ENCODE peak calls at places on chromosomes 4 and X, in five cellular contexts. One of them, this sample, is unnamed.

GRCh38 chr4:110411599-110412011 is 64.3 kb upstream of the ENPEP start:
- DNase-seq in fibroblast of lung: no peak
- DNase-seq in heart left ventricle: no peak
- DNase-seq in Peyer's patch: no peak
- DNase-seq in uterus: no peak
- DNase-seq in this sample: no peak

GRCh38 chr4:6612961-6613675 is 27.4 kb upstream of the MRFAP1 start:
- DNase-seq in fibroblast of lung: no peak
- DNase-seq in heart left ventricle: no peak
- DNase-seq in Peyer's patch: no peak
- DNase-seq in uterus: no peak
- DNase-seq in this sample: no peak

GRCh38 chr4:94127707-94128328 is 79.8 kb upstream of the SMARCAD1 start:
- DNase-seq in fibroblast of lung: peak; percentile 49
- DNase-seq in heart left ventricle: no peak
- DNase-seq in Peyer's patch: no peak
- DNase-seq in uterus: no peak
- DNase-seq in this sample: no peak

GRCh38 chr4:47010347-47011188 is 17.2 kb upstream of the GABRA4 start:
- DNase-seq in fibroblast of lung: no peak
- DNase-seq in heart left ventricle: no peak
- DNase-seq in Peyer's patch: no peak
- DNase-seq in uterus: no peak
- DNase-seq in this sample: no peak

GRCh38 chr4:123110685-123111084 is 188.3 kb upstream of the NUDT6 start:
- DNase-seq in fibroblast of lung: no peak
- DNase-seq in heart left ventricle: no peak
- DNase-seq in Peyer's patch: no peak
- DNase-seq in uterus: no peak
- DNase-seq in this sample: no peak

GRCh38 chr4:112550728-112551127 is 34.7 kb upstream of the NEUROG2 start:
- DNase-seq in fibroblast of lung: peak; percentile 11
- DNase-seq in heart left ventricle: no peak
- DNase-seq in Peyer's patch: no peak
- DNase-seq in uterus: no peak
- DNase-seq in this sample: no peak

GRCh38 chrX:110569506-110569905 is 210.9 kb downstream of the RTL9 start:
- DNase-seq in fibroblast of lung: no peak
- DNase-seq in heart left ventricle: no peak
- DNase-seq in Peyer's patch: no peak
- DNase-seq in uterus: no peak
- DNase-seq in this sample: no peak

GRCh38 chr4:24887881-24888430 is 24.9 kb downstream of the CCDC149 start:
- DNase-seq in fibroblast of lung: no peak
- DNase-seq in heart left ventricle: no peak
- DNase-seq in Peyer's patch: no peak
- DNase-seq in uterus: no peak
- DNase-seq in this sample: no peak

GRCh38 chrX:330726-331144 is 12.1 kb upstream of the GTPBP6 start:
- DNase-seq in fibroblast of lung: no peak
- DNase-seq in heart left ventricle: no peak
- DNase-seq in Peyer's patch: no peak
- DNase-seq in uterus: no peak
- DNase-seq in this sample: no peak

GRCh38 chr4:138659640-138660325 is 355.8 kb upstream of the NOCT start:
- DNase-seq in fibroblast of lung: no peak
- DNase-seq in heart left ventricle: no peak
- DNase-seq in Peyer's patch: no peak
- DNase-seq in uterus: no peak
- DNase-seq in this sample: no peak

GRCh38 chr4:102169345-102169744 is 175.9 kb downstream of the SLC39A8 start:
- DNase-seq in fibroblast of lung: no peak
- DNase-seq in heart left ventricle: no peak
- DNase-seq in Peyer's patch: no peak
- DNase-seq in uterus: no peak
- DNase-seq in this sample: no peak

GRCh38 chr4:89064848-89065247 is 7.9 kb upstream of the FAM13A start:
- DNase-seq in fibroblast of lung: no peak
- DNase-seq in heart left ventricle: no peak
- DNase-seq in Peyer's patch: no peak
- DNase-seq in uterus: no peak
- DNase-seq in this sample: no peak

GRCh38 chr4:38152305-38152704 is 192.1 kb downstream of the PTTG2 start:
- DNase-seq in fibroblast of lung: peak; percentile 30
- DNase-seq in heart left ventricle: no peak
- DNase-seq in Peyer's patch: no peak
- DNase-seq in uterus: no peak
- DNase-seq in this sample: no peak

GRCh38 chr4:148964456-148964855 is 522.2 kb upstream of the NR3C2 start:
- DNase-seq in fibroblast of lung: no peak
- DNase-seq in heart left ventricle: no peak
- DNase-seq in Peyer's patch: no peak
- DNase-seq in uterus: no peak
- DNase-seq in this sample: no peak

GRCh38 chrX:118652717-118653116 is 74.7 kb upstream of the IL13RA1 start:
- DNase-seq in fibroblast of lung: peak; percentile 18
- DNase-seq in heart left ventricle: no peak
- DNase-seq in Peyer's patch: no peak
- DNase-seq in uterus: no peak
- DNase-seq in this sample: no peak

GRCh38 chrX:10611441-10612090 is 8.8 kb downstream of the MID1 start:
- DNase-seq in fibroblast of lung: peak; percentile 56
- DNase-seq in heart left ventricle: no peak
- DNase-seq in Peyer's patch: no peak
- DNase-seq in uterus: no peak
- DNase-seq in this sample: no peak

GRCh38 chr4:31601793-31602192 is 881.6 kb downstream of the PCDH7 start:
- DNase-seq in fibroblast of lung: no peak
- DNase-seq in heart left ventricle: no peak
- DNase-seq in Peyer's patch: no peak
- DNase-seq in uterus: no peak
- DNase-seq in this sample: no peak

GRCh38 chr4:87068591-87069021 is 133.8 kb downstream of the AFF1 start:
- DNase-seq in fibroblast of lung: peak; percentile 63
- DNase-seq in heart left ventricle: no peak
- DNase-seq in Peyer's patch: no peak
- DNase-seq in uterus: no peak
- DNase-seq in this sample: no peak

GRCh38 chr4:3822230-3822947 is 56.2 kb downstream of the ADRA2C start:
- DNase-seq in fibroblast of lung: no peak
- DNase-seq in heart left ventricle: no peak
- DNase-seq in Peyer's patch: no peak
- DNase-seq in uterus: no peak
- DNase-seq in this sample: no peak

GRCh38 chr4:45475490-45475889 is 648.4 kb downstream of the GABRG1 start:
- DNase-seq in fibroblast of lung: no peak
- DNase-seq in heart left ventricle: no peak
- DNase-seq in Peyer's patch: no peak
- DNase-seq in uterus: no peak
- DNase-seq in this sample: no peak

GRCh38 chrX:126165401-126165720 is 728 bp downstream of the DCAF12L2 start:
- DNase-seq in fibroblast of lung: no peak
- DNase-seq in heart left ventricle: no peak
- DNase-seq in Peyer's patch: no peak
- DNase-seq in uterus: no peak
- DNase-seq in this sample: no peak

GRCh38 chr4:147054241-147054902 is 108.7 kb upstream of the TTC29 start:
- DNase-seq in fibroblast of lung: peak; percentile 23
- DNase-seq in heart left ventricle: no peak
- DNase-seq in Peyer's patch: no peak
- DNase-seq in uterus: no peak
- DNase-seq in this sample: no peak

GRCh38 chrX:140157143-140157542 is 191.8 kb upstream of the CXorf66 start:
- DNase-seq in fibroblast of lung: peak; percentile 23
- DNase-seq in heart left ventricle: no peak
- DNase-seq in Peyer's patch: no peak
- DNase-seq in uterus: no peak
- DNase-seq in this sample: no peak

GRCh38 chr4:25113915-25114904 is 46.0 kb downstream of the SEPSECS start:
- DNase-seq in fibroblast of lung: peak; percentile 43
- DNase-seq in heart left ventricle: no peak
- DNase-seq in Peyer's patch: no peak
- DNase-seq in uterus: no peak
- DNase-seq in this sample: no peak

GRCh38 chrX:35244088-35244741 is 301.6 kb downstream of the FAM47B start:
- DNase-seq in fibroblast of lung: no peak
- DNase-seq in heart left ventricle: no peak
- DNase-seq in Peyer's patch: no peak
- DNase-seq in uterus: no peak
- DNase-seq in this sample: no peak

GRCh38 chrX:24425806-24426205 is 39.3 kb upstream of the PDK3 start:
- DNase-seq in fibroblast of lung: no peak
- DNase-seq in heart left ventricle: no peak
- DNase-seq in Peyer's patch: no peak
- DNase-seq in uterus: no peak
- DNase-seq in this sample: no peak

GRCh38 chr4:183722738-183723560 is 63.9 kb downstream of the TRAPPC11 start:
- DNase-seq in fibroblast of lung: peak; percentile 15
- DNase-seq in heart left ventricle: peak; percentile 77
- DNase-seq in Peyer's patch: peak; percentile 64
- DNase-seq in uterus: peak; percentile 39
- DNase-seq in this sample: peak; percentile 74

GRCh38 chrX:57329008-57329407 is 42.5 kb downstream of the FAAH2 start:
- DNase-seq in fibroblast of lung: no peak
- DNase-seq in heart left ventricle: no peak
- DNase-seq in Peyer's patch: no peak
- DNase-seq in uterus: no peak
- DNase-seq in this sample: no peak

GRCh38 chr4:566508-567295 is 9.4 kb downstream of the TMEM271 start:
- DNase-seq in fibroblast of lung: no peak
- DNase-seq in heart left ventricle: no peak
- DNase-seq in Peyer's patch: no peak
- DNase-seq in uterus: no peak
- DNase-seq in this sample: no peak

GRCh38 chr4:102815981-102816380 is 11.4 kb downstream of the UBE2D3 start:
- DNase-seq in fibroblast of lung: peak; percentile 83
- DNase-seq in heart left ventricle: no peak
- DNase-seq in Peyer's patch: no peak
- DNase-seq in uterus: no peak
- DNase-seq in this sample: no peak

GRCh38 chrX:154022716-154023115 is 3.0 kb upstream of the IRAK1 start:
- DNase-seq in fibroblast of lung: no peak
- DNase-seq in heart left ventricle: no peak
- DNase-seq in Peyer's patch: no peak
- DNase-seq in uterus: no peak
- DNase-seq in this sample: peak; percentile 19

GRCh38 chrX:154022108-154022507 is 2.4 kb upstream of the IRAK1 start:
- DNase-seq in fibroblast of lung: no peak
- DNase-seq in heart left ventricle: no peak
- DNase-seq in Peyer's patch: no peak
- DNase-seq in uterus: no peak
- DNase-seq in this sample: no peak

GRCh38 chrX:154020500-154021115 is 906 bp upstream of the IRAK1 start:
- DNase-seq in fibroblast of lung: no peak
- DNase-seq in heart left ventricle: no peak
- DNase-seq in Peyer's patch: no peak
- DNase-seq in uterus: no peak
- DNase-seq in this sample: no peak

GRCh38 chrX:154019633-154020499 is at the start of gene IRAK1:
- DNase-seq in fibroblast of lung: peak; percentile 52
- DNase-seq in heart left ventricle: peak; percentile 66
- DNase-seq in Peyer's patch: peak; percentile 42
- DNase-seq in uterus: no peak
- DNase-seq in this sample: peak; percentile 81

GRCh38 chrX:154021131-154021611 is 1.5 kb upstream of the IRAK1 start:
- DNase-seq in fibroblast of lung: peak; percentile 46
- DNase-seq in heart left ventricle: no peak
- DNase-seq in Peyer's patch: no peak
- DNase-seq in uterus: peak; percentile 39
- DNase-seq in this sample: no peak
- H3K4me1 ChIP-seq in fibroblast of lung: peaks cover 4% of the 10 kb centered on the region
- H3K4me1 ChIP-seq in heart left ventricle: peaks cover 28% of the 10 kb centered on the region
- H3K4me1 ChIP-seq in Peyer's patch: no peaks in the 10 kb centered on the region
- H3K4me1 ChIP-seq in uterus: no peaks in the 10 kb centered on the region
- H3K4me1 ChIP-seq in this sample: peaks cover 3% of the 10 kb centered on the region

DNA sequence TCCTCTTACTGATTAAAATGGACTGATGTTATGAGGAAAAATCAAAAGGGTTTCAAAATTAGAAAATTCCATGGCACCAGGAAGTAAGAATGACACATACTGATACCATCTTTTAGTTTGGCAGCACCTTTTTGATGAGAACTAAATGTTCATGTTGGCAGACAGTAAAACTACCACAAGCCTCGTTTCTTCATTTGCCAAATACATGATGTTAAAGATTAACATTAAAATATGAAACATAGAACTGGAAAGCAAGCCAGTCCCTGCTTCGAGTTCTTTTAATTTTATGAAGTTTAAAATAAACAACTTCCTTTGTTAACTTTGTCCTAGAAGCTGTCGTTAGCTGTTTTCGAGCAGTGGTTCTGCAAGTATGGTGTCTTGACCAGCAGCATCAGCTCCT is 69.2 kb upstream of the CCDC160 start:
- DNase-seq in fibroblast of lung: no peak
- DNase-seq in heart left ventricle: no peak
- DNase-seq in Peyer's patch: no peak
- DNase-seq in uterus: no peak
- DNase-seq in this sample: no peak
- H3K27ac ChIP-seq in fibroblast of lung: no peak overlapping the region
- H3K27ac ChIP-seq in heart left ventricle: no peak overlapping the region
- H3K27ac ChIP-seq in Peyer's patch: no peak overlapping the region
- H3K27ac ChIP-seq in uterus: no peak overlapping the region
- H3K27ac ChIP-seq in this sample: no peak overlapping the region

DNA sequence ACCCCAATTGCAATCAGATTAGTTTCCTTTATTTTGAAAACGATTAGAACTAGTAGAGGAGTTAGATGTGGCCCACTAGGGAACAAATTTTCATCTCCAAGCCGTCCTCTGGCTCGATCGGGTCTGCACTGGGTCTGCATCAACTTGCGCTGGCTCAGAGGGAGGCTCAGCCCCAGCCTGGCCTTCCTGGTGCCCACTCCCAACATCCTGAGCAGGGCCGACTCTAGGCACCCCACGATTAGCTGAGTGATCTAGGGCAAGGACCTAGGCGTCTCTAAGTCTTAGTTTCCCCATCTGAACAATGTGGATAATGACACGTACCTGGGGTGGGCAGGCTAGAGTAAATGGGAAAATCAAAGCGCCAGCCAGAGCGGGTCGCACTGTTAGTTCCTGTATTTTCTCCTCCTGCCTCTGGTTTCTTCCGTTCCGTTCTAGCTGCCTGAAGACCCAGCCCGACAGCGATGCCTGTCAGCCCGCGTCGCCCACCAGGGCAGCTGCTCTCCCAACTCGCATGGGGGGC is 7.7 kb upstream of the HAND2 start:
- DNase-seq in fibroblast of lung: no peak
- DNase-seq in heart left ventricle: no peak
- DNase-seq in Peyer's patch: no peak
- DNase-seq in uterus: no peak
- DNase-seq in this sample: no peak
- H3K4me3 ChIP-seq in fibroblast of lung: no peak overlapping the region
- H3K4me3 ChIP-seq in heart left ventricle: peak overlapping the region; percentile 46
- H3K4me3 ChIP-seq in Peyer's patch: no peak overlapping the region
- H3K4me3 ChIP-seq in uterus: no peak overlapping the region
- H3K4me3 ChIP-seq in this sample: peak overlapping the region; percentile 52

DNA sequence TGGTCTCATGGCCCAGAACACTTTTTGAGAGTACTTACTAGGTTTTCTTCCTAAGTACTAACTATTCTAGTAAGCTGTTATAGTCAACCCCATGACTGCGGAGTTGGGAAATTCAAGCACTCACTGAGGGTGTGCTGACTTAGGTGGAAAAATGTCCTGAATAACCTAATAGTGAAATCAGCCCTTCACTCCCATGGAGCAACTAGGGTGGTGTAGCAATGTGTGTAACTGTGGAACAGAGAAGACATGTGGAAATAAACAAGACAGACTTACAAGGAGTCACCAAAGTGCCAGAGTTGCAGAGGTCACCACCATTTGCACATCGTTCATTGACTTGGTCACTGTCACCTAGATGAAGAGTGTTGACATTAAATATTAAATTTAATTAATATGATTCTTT is 12.1 kb upstream of the VSIG4 start:
- DNase-seq in fibroblast of lung: no peak
- DNase-seq in heart left ventricle: no peak
- DNase-seq in Peyer's patch: no peak
- DNase-seq in uterus: no peak
- DNase-seq in this sample: no peak
- H3K4me1 ChIP-seq in fibroblast of lung: no peaks in the 10 kb centered on the region
- H3K4me1 ChIP-seq in heart left ventricle: peaks cover 49% of the 10 kb centered on the region
- H3K4me1 ChIP-seq in Peyer's patch: no peaks in the 10 kb centered on the region
- H3K4me1 ChIP-seq in uterus: no peaks in the 10 kb centered on the region
- H3K4me1 ChIP-seq in this sample: no peaks in the 10 kb centered on the region